ENCODE peak calls at places on chromosomes 2 and 18, in six cellular contexts. One of them, this sample, is unnamed.
A peak's percentile ranks its signal among the peaks of the same experiment; 100 is the strongest.

GRCh38 chr2:196591621-196592022 is 47.9 kb upstream of the CCDC150 start:
- DNase-seq in left lung: no peak
- DNase-seq in IMR-90: no peak
- DNase-seq in MM.1S: no peak
- DNase-seq in stomach: no peak
- DNase-seq in lower lobe of right lung: no peak
- DNase-seq in this sample: no peak

GRCh38 chr2:14292964-14293363 is 339.6 kb upstream of the LRATD1 start:
- DNase-seq in MM.1S: no peak
- DNase-seq in left lung: no peak
- DNase-seq in IMR-90: no peak
- DNase-seq in stomach: no peak
- DNase-seq in lower lobe of right lung: no peak
- DNase-seq in this sample: no peak

GRCh38 chr2:100778812-100779450 is 41.0 kb upstream of the NPAS2 start:
- DNase-seq in left lung: no peak
- DNase-seq in stomach: no peak
- DNase-seq in IMR-90: no peak
- DNase-seq in MM.1S: no peak
- DNase-seq in lower lobe of right lung: no peak
- DNase-seq in this sample: no peak

GRCh38 chr2:186455613-186456012 is 30.4 kb upstream of the ZC3H15 start:
- DNase-seq in IMR-90: no peak
- DNase-seq in lower lobe of right lung: no peak
- DNase-seq in stomach: no peak
- DNase-seq in MM.1S: no peak
- DNase-seq in left lung: no peak
- DNase-seq in this sample: no peak

GRCh38 chr2:211391206-211391605 is 834.8 kb downstream of the CPS1 start:
- DNase-seq in left lung: no peak
- DNase-seq in IMR-90: no peak
- DNase-seq in stomach: no peak
- DNase-seq in lower lobe of right lung: no peak
- DNase-seq in MM.1S: no peak
- DNase-seq in this sample: no peak

GRCh38 chr2:233593201-233593600 is 24.2 kb upstream of the UGT1A8 start:
- DNase-seq in IMR-90: no peak
- DNase-seq in MM.1S: no peak
- DNase-seq in lower lobe of right lung: no peak
- DNase-seq in left lung: no peak
- DNase-seq in stomach: no peak
- DNase-seq in this sample: no peak

GRCh38 chr2:71581015-71581414 is 127.7 kb downstream of the DYSF start:
- DNase-seq in lower lobe of right lung: no peak
- DNase-seq in stomach: no peak
- DNase-seq in MM.1S: no peak
- DNase-seq in IMR-90: no peak
- DNase-seq in left lung: no peak
- DNase-seq in this sample: no peak

GRCh38 chr2:62291517-62292137 is 95.7 kb downstream of the B3GNT2 start:
- DNase-seq in lower lobe of right lung: no peak
- DNase-seq in stomach: no peak
- DNase-seq in MM.1S: no peak
- DNase-seq in left lung: no peak
- DNase-seq in IMR-90: no peak
- DNase-seq in this sample: no peak

GRCh38 chr2:225295102-225295501 is 104.4 kb upstream of the NYAP2 start:
- DNase-seq in left lung: no peak
- DNase-seq in MM.1S: no peak
- DNase-seq in stomach: no peak
- DNase-seq in IMR-90: no peak
- DNase-seq in lower lobe of right lung: no peak
- DNase-seq in this sample: no peak

GRCh38 chr18:65751145-65752085 is 603 bp downstream of the CDH7 start:
- DNase-seq in IMR-90: no peak
- DNase-seq in stomach: no peak
- DNase-seq in lower lobe of right lung: peak; percentile 36
- DNase-seq in left lung: no peak
- DNase-seq in MM.1S: no peak
- DNase-seq in this sample: no peak

GRCh38 chr2:241215421-241215820 is 26.9 kb downstream of the ANO7 start:
- DNase-seq in stomach: no peak
- DNase-seq in IMR-90: no peak
- DNase-seq in lower lobe of right lung: no peak
- DNase-seq in MM.1S: no peak
- DNase-seq in left lung: no peak
- DNase-seq in this sample: no peak

GRCh38 chr2:205408690-205409089 is 273.6 kb upstream of the NRP2 start:
- DNase-seq in IMR-90: peak; percentile 42
- DNase-seq in stomach: no peak
- DNase-seq in left lung: no peak
- DNase-seq in MM.1S: no peak
- DNase-seq in lower lobe of right lung: no peak
- DNase-seq in this sample: no peak

GRCh38 chr2:183269956-183270355 is 145.7 kb downstream of the NUP35 start:
- DNase-seq in lower lobe of right lung: no peak
- DNase-seq in MM.1S: no peak
- DNase-seq in IMR-90: no peak
- DNase-seq in left lung: no peak
- DNase-seq in stomach: no peak
- DNase-seq in this sample: no peak

GRCh38 chr2:214376631-214377624 is 33.9 kb upstream of the VWC2L start:
- DNase-seq in stomach: no peak
- DNase-seq in MM.1S: peak; percentile 16
- DNase-seq in IMR-90: peak; percentile 20
- DNase-seq in lower lobe of right lung: no peak
- DNase-seq in left lung: no peak
- DNase-seq in this sample: peak; percentile 48

GRCh38 chr2:19879115-19879514 is 22.7 kb downstream of the TTC32 start:
- DNase-seq in lower lobe of right lung: no peak
- DNase-seq in MM.1S: no peak
- DNase-seq in IMR-90: no peak
- DNase-seq in stomach: no peak
- DNase-seq in left lung: no peak
- DNase-seq in this sample: no peak

GRCh38 chr2:176110975-176111663 is 4.0 kb downstream of the HOXD11 start:
- DNase-seq in stomach: no peak
- DNase-seq in IMR-90: peak; percentile 28
- DNase-seq in MM.1S: peak; percentile 34
- DNase-seq in lower lobe of right lung: no peak
- DNase-seq in left lung: no peak
- DNase-seq in this sample: peak; percentile 56
- TF ChIP-seq CTCF in stomach: no peak
- TF ChIP-seq CTCF in IMR-90: peak; percentile 50
- TF ChIP-seq CTCF in MM.1S: peak; percentile 87
- TF ChIP-seq CTCF in lower lobe of right lung: peak; percentile 37
- TF ChIP-seq CTCF in left lung: no peak
- TF ChIP-seq CTCF in this sample: peak; percentile 69

DNA sequence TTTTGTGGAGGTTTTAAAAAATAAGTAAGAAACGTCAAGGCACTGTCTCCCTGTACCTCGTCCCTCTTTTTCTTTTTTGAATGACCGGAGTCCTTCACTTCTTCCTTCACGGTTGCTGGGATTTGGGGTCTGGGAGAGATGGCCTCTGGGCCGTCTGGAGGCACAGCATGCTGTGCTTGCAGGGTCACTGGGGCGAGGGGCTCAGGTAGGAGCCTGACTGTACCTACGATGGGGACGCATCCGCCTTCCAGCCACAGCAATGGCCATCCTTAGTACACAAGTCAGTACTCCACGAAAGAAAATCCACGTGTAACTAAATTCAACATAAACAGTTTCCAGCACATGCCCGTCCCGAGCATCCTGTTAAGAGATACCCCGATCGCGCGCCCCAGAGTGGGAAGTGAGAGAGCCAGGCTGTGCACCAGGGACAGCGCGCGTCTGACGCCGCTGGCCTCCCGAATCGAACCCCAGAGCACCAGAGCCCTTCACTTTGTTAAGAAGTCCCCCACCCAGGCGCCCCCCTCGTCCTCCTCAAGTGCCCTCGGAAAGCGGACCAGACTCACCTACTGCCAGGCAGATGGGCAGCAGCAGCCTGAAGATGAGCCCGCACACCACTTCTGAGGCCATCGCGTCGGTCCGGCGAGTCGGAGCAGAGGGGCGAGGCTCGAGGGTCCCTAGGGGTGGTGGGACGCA is 1.3 kb downstream of the PIEZO2 start:
- DNase-seq in lower lobe of right lung: no peak
- DNase-seq in IMR-90: no peak
- DNase-seq in stomach: no peak
- DNase-seq in MM.1S: no peak
- DNase-seq in left lung: no peak
- DNase-seq in this sample: no peak
- H3K4me3 ChIP-seq in lower lobe of right lung: peak overlapping the region; percentile 52
- H3K4me3 ChIP-seq in IMR-90: peak overlapping the region; percentile 69
- H3K4me3 ChIP-seq in stomach: peak overlapping the region; percentile 58
- H3K4me3 ChIP-seq in MM.1S: no peak overlapping the region
- H3K4me3 ChIP-seq in left lung: peak overlapping the region; percentile 40
- H3K4me3 ChIP-seq in this sample: no peak overlapping the region

GRCh38 chr2:96772903-96773675 is 12.4 kb downstream of the CNNM4 start:
- DNase-seq in MM.1S: no peak
- DNase-seq in left lung: no peak
- DNase-seq in lower lobe of right lung: no peak
- DNase-seq in IMR-90: no peak
- DNase-seq in stomach: no peak
- DNase-seq in this sample: no peak

GRCh38 chr2:96773922-96774321 is 13.2 kb downstream of the CNNM4 start:
- DNase-seq in left lung: no peak
- DNase-seq in stomach: peak; percentile 33
- DNase-seq in MM.1S: peak; percentile 50
- DNase-seq in IMR-90: no peak
- DNase-seq in lower lobe of right lung: peak; percentile 54
- DNase-seq in this sample: no peak

GRCh38 chr2:96769816-96770215 is 9.1 kb downstream of the CNNM4 start:
- DNase-seq in MM.1S: no peak
- DNase-seq in left lung: peak; percentile 59
- DNase-seq in lower lobe of right lung: peak; percentile 72
- DNase-seq in stomach: peak; percentile 30
- DNase-seq in IMR-90: no peak
- DNase-seq in this sample: no peak

GRCh38 chr2:96770451-96770850 is 9.7 kb downstream of the CNNM4 start:
- DNase-seq in stomach: no peak
- DNase-seq in left lung: no peak
- DNase-seq in MM.1S: no peak
- DNase-seq in lower lobe of right lung: no peak
- DNase-seq in IMR-90: no peak
- DNase-seq in this sample: no peak

DNA sequence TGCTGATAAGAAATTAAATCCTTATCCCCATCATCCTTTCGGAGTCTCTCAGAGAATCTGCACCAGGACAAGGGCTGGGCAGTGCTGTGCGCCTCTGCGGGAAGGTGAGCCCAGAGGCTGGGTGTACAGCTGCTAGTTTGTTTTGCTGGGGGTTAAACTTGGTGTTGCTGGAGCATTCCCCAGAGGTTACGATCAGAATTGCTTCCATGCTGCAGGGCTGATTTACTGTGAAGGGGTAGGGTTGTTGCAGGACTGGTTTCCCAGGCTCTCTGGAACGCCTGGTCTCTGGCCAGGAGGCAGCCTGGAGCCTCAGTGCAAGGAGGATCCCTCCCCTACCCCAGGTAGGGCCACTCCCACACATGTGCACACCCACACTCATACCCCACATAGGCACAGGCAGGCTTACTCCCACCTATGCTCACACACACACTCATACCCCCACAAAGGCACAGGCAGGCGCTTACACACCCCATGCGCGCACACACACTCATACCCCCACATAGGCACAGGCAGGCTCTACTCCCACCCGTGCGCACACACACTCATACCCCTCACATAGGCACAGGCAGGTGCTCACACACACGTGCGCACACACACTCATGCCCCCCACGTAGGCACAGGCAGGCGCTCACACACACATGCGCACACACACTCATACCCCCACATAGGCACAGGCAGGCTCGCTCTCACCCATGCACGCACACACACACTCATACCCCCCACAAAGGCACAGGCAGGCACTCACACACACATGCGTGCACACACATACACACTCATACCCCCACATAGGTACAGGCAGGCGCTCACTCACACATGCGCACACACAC is 11.3 kb downstream of the CNNM4 start:
- DNase-seq in IMR-90: no peak
- DNase-seq in left lung: peak; percentile 60
- DNase-seq in lower lobe of right lung: peak; percentile 73
- DNase-seq in stomach: peak; percentile 86
- DNase-seq in MM.1S: no peak
- DNase-seq in this sample: peak; percentile 86
- TF ChIP-seq CTCF in IMR-90: no peak
- TF ChIP-seq CTCF in left lung: no peak
- TF ChIP-seq CTCF in lower lobe of right lung: no peak
- TF ChIP-seq CTCF in stomach: peak; percentile 56
- TF ChIP-seq CTCF in MM.1S: no peak
- TF ChIP-seq CTCF in this sample: peak; percentile 56

DNA sequence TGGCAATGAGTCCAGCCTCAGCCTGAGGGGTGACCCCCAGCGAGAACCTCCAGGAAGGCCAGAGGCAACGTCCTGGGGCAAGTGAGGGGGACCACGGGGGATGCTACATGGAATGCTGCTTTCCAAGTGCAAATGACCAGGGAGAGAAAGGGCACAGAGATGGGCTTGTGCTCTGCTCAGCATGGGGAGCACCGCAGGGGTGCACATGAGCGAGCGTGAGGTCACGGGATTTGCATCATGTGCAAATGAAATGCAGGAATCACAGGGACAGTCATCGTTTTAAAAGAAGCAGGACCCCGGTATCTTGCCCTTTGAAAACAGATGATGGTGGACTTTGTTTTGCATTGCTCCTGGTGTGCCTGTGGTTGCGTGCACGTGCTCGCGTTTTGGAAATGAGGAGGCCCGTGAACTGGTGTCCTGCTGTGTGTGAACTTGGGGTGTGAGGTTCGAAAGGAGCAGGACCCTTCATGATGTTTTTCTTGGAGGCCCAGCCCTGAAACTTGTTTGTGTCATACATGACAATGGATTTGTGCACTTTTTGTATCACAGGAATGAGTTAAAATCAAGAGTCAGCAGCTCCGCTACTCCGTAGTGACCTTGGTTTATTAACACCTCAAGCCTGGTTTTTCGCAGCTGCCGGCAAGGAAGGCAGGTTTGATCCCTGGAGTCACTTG is 234.4 kb downstream of the LDLRAD4 start:
- DNase-seq in MM.1S: no peak
- DNase-seq in IMR-90: no peak
- DNase-seq in left lung: no peak
- DNase-seq in lower lobe of right lung: no peak
- DNase-seq in stomach: peak; percentile 18
- DNase-seq in this sample: no peak
- H3K4me3 ChIP-seq in MM.1S: no peak overlapping the region
- H3K4me3 ChIP-seq in IMR-90: no peak overlapping the region
- H3K4me3 ChIP-seq in left lung: no peak overlapping the region
- H3K4me3 ChIP-seq in lower lobe of right lung: no peak overlapping the region
- H3K4me3 ChIP-seq in stomach: no peak overlapping the region
- H3K4me3 ChIP-seq in this sample: no peak overlapping the region

GRCh38 chr2:44247924-44248323 is 27.4 kb upstream of the SLC3A1 start:
- DNase-seq in MM.1S: no peak
- DNase-seq in IMR-90: no peak
- DNase-seq in left lung: no peak
- DNase-seq in lower lobe of right lung: no peak
- DNase-seq in stomach: no peak
- DNase-seq in this sample: no peak
- TF ChIP-seq CTCF in MM.1S: no peak
- TF ChIP-seq CTCF in IMR-90: no peak
- TF ChIP-seq CTCF in left lung: no peak
- TF ChIP-seq CTCF in lower lobe of right lung: no peak
- TF ChIP-seq CTCF in stomach: no peak
- TF ChIP-seq CTCF in this sample: no peak

This sample was measured in epithelial cell of esophagus.